ENCODE peak calls at places on chromosomes 3 and 15, in six cellular contexts. S is head of caudate nucleus; L is HCT116; B is stimulated activated CD8-positive, alpha-beta memory T cell treated with anti-CD3 and anti-CD28 coated beads, Interleukin-4, amount 100 ng/mL, for 4 hours; D is GM23248; O is EH. F is an unnamed sample.

GRCh38 chr3:126034481-126035361 is 49.2 kb downstream of the SLC41A3 start:
- DNase-seq in L (no peak), B (no peak), D (peak; percentile 23), S (peak; percentile 11), O (peak; percentile 49), F (no peak)

GRCh38 chr15:56805466-56806146 is 72.3 kb upstream of the ZNF280D start:
- DNase-seq in L (peak; percentile 65), O (peak; percentile 89), D (peak; percentile 95), S (peak; percentile 57), B (no peak), F (peak; percentile 62)

GRCh38 chr15:61383421-61383820 is 154.3 kb upstream of the RORA start:
- DNase-seq in D (peak; percentile 91), L (no peak), S (no peak), O (peak; percentile 73), B (no peak), F (no peak)

GRCh38 chr3:119660474-119661150 is at the start of gene POPDC2:
- DNase-seq in D (no peak), O (peak; percentile 61), B (no peak), L (no peak), S (no peak), F (no peak)

GRCh38 chr3:121817753-121818152 is 17.1 kb downstream of the IQCB1 start:
- DNase-seq in B (no peak), S (no peak), O (no peak), L (no peak), D (no peak), F (no peak)

GRCh38 chr3:101854608-101855304 is 5.4 kb downstream of the NFKBIZ start:
- DNase-seq in L (no peak), O (peak; percentile 11), D (no peak), B (no peak), S (no peak), F (no peak)

GRCh38 chr3:65873869-65874268 is 164.8 kb downstream of the MAGI1 start:
- DNase-seq in L (no peak), D (no peak), O (no peak), B (no peak), S (no peak), F (no peak)

GRCh38 chr3:193620055-193620454 is 27.0 kb downstream of the OPA1 start:
- DNase-seq in L (no peak), B (no peak), D (no peak), O (no peak), S (no peak), F (no peak)

GRCh38 chr15:65638681-65639089 is 16.9 kb downstream of the SLC24A1 start:
- DNase-seq in L (peak; percentile 65), D (peak; percentile 82), B (peak; percentile 2), S (peak; percentile 45), O (peak; percentile 81), F (peak; percentile 78)

GRCh38 chr15:36622247-36622795 is 42.9 kb downstream of the CDIN1 start:
- DNase-seq in O (no peak), L (no peak), B (no peak), S (no peak), D (no peak), F (no peak)

GRCh38 chr15:88650556-88650955 is 11.7 kb downstream of the ISG20 start:
- DNase-seq in O (no peak), L (no peak), S (no peak), B (no peak), D (no peak), F (no peak)

GRCh38 chr3:125386811-125387210 is 11.7 kb upstream of the ZNF148 start:
- DNase-seq in O (peak; percentile 83), L (no peak), B (no peak), D (peak; percentile 81), S (no peak), F (no peak)

GRCh38 chr3:8539419-8539818 is 37.8 kb downstream of the LMCD1 start:
- DNase-seq in D (peak; percentile 51), S (no peak), B (no peak), O (peak; percentile 83), L (no peak), F (no peak)